ENCODE peak calls at places on chromosomes 1 and 21, in four cellular contexts. One of them, this sample, is unnamed.
A peak's percentile ranks its signal among the peaks of the same experiment; 100 is the strongest.

GRCh38 chr1:221839794-221840395 is 98.0 kb upstream of the DUSP10 start:
- DNase-seq in fibroblast of the conjunctiva: peak; percentile 81
- DNase-seq in T-cell: peak; percentile 52
- DNase-seq in T47D: no peak
- DNase-seq in this sample: no peak

GRCh38 chr1:157286096-157286495 is 147.9 kb upstream of the ETV3 start:
- DNase-seq in T-cell: no peak
- DNase-seq in T47D: no peak
- DNase-seq in fibroblast of the conjunctiva: no peak
- DNase-seq in this sample: no peak

GRCh38 chr21:31354604-31355443 is 10.8 kb upstream of the TIAM1 start:
- DNase-seq in fibroblast of the conjunctiva: peak; percentile 31
- DNase-seq in T-cell: peak; percentile 67
- DNase-seq in T47D: peak; percentile 80
- DNase-seq in this sample: no peak

GRCh38 chr1:19445417-19446342 is 39.7 kb downstream of the CAPZB start:
- DNase-seq in fibroblast of the conjunctiva: no peak
- DNase-seq in T47D: peak; percentile 21
- DNase-seq in T-cell: no peak
- DNase-seq in this sample: no peak

GRCh38 chr21:37384416-37384815 is 17.8 kb downstream of the DYRK1A start:
- DNase-seq in T47D: no peak
- DNase-seq in T-cell: no peak
- DNase-seq in fibroblast of the conjunctiva: no peak
- DNase-seq in this sample: no peak

GRCh38 chr1:224506141-224506814 is 71.7 kb upstream of the WDR26 start:
- DNase-seq in fibroblast of the conjunctiva: peak; percentile 47
- DNase-seq in T47D: no peak
- DNase-seq in T-cell: no peak
- DNase-seq in this sample: no peak

GRCh38 chr1:181366910-181367309 is 116.4 kb upstream of the CACNA1E start:
- DNase-seq in T47D: no peak
- DNase-seq in fibroblast of the conjunctiva: no peak
- DNase-seq in T-cell: no peak
- DNase-seq in this sample: no peak

GRCh38 chr1:89815611-89816010 is 5.2 kb upstream of the LRRC8D start:
- DNase-seq in fibroblast of the conjunctiva: no peak
- DNase-seq in T47D: no peak
- DNase-seq in T-cell: no peak
- DNase-seq in this sample: no peak

GRCh38 chr21:41407541-41408460 is 18.2 kb upstream of the MX1 start:
- DNase-seq in T47D: no peak
- DNase-seq in T-cell: no peak
- DNase-seq in fibroblast of the conjunctiva: no peak
- DNase-seq in this sample: no peak